ENCODE peak calls at places on chromosomes 11 and 22, in ten cellular contexts. C, P, L, R, E, M, N, Y, F and S are unnamed samples.
A peak's percentile ranks its signal among the peaks of the same experiment; 100 is the strongest.

GRCh38 chr11:40215605-40216004 is 1243.8 kb downstream of the LRRC4C start:
- DNase-seq in L (no peak), F (no peak), C (no peak), N (no peak), M (no peak), E (no peak), Y (no peak), R (no peak), P (no peak), S (no peak)

GRCh38 chr11:28400236-28401100 is 292.3 kb downstream of the METTL15 start:
- DNase-seq in R (peak; percentile 37), Y (no peak), N (no peak), E (no peak), C (peak; percentile 61), P (no peak), L (peak; percentile 38), F (peak; percentile 36), M (no peak), S (no peak)

GRCh38 chr11:12224537-12224893 is 114.1 kb downstream of the MICAL2 start:
- DNase-seq in E (no peak), F (no peak), R (peak; percentile 87), P (no peak), L (no peak), Y (peak; percentile 84), M (peak; percentile 90), N (peak; percentile 76), C (peak; percentile 97), S (peak; percentile 91)

GRCh38 chr11:75697906-75698563 is 19.6 kb upstream of the MOGAT2 start:
- DNase-seq in F (no peak), E (no peak), C (no peak), N (no peak), Y (no peak), R (peak; percentile 74), L (no peak), P (no peak), M (no peak), S (no peak)

GRCh38 chr11:75867778-75868374 is 52.9 kb downstream of the UVRAG start:
- DNase-seq in E (peak; percentile 48), C (peak; percentile 72), N (peak; percentile 58), M (peak; percentile 63), F (no peak), Y (no peak), L (peak; percentile 40), P (peak; percentile 80), R (peak; percentile 11), S (peak; percentile 72)

GRCh38 chr11:35185696-35186095 is 46.7 kb downstream of the CD44 start:
- DNase-seq in F (no peak), Y (no peak), E (no peak), M (no peak), R (no peak), N (no peak), P (peak; percentile 49), C (no peak), L (no peak), S (no peak)

GRCh38 chr11:104534268-104534667 is 364.0 kb downstream of the CASP12 start:
- DNase-seq in Y (no peak), R (peak; percentile 9), E (no peak), M (no peak), L (peak; percentile 82), P (no peak), F (no peak), N (no peak), C (peak; percentile 77), S (no peak)

GRCh38 chr11:29534831-29535230 is 482.0 kb downstream of the KCNA4 start:
- DNase-seq in P (no peak), C (no peak), F (no peak), N (no peak), E (no peak), R (peak; percentile 17), Y (no peak), M (no peak), L (no peak), S (no peak)

GRCh38 chr11:67375320-67376021 is 2.1 kb upstream of the CLCF1 start:
- DNase-seq in P (no peak), E (no peak), F (no peak), Y (no peak), C (no peak), N (no peak), L (no peak), R (no peak), M (no peak), S (no peak)

GRCh38 chr22:44620129-44620840 is 81.7 kb upstream of the PRR5 start:
- DNase-seq in P (peak; percentile 37), M (no peak), E (peak; percentile 41), R (peak; percentile 5), F (no peak), Y (no peak), N (peak; percentile 89), L (peak; percentile 16), C (peak; percentile 55), S (peak; percentile 74)

GRCh38 chr11:19242184-19242932 is 1.6 kb upstream of the E2F8 start:
- DNase-seq in C (no peak), F (no peak), M (no peak), Y (no peak), E (no peak), P (no peak), N (no peak), L (no peak), R (no peak), S (no peak)

GRCh38 chr11:86761978-86762377 is 38.4 kb upstream of the PRSS23 start:
- DNase-seq in C (peak; percentile 39), Y (no peak), M (no peak), F (no peak), E (no peak), L (no peak), R (no peak), N (no peak), P (no peak), S (no peak)

GRCh38 chr11:63974259-63975143 is at the start of gene COX8A:
- DNase-seq in E (peak; percentile 96), C (peak; percentile 100), P (peak; percentile 99), R (peak; percentile 100), N (peak; percentile 99), F (peak; percentile 99), M (peak; percentile 100), Y (peak; percentile 96), L (peak; percentile 100), S (peak; percentile 100)
- TF ChIP-seq CTCF in E (no peak), C (no peak), P (no peak), R (no peak), N (peak; percentile 40), F (peak; percentile 27), M (no peak), Y (peak; percentile 10), L (no peak), S (no peak)

DNA sequence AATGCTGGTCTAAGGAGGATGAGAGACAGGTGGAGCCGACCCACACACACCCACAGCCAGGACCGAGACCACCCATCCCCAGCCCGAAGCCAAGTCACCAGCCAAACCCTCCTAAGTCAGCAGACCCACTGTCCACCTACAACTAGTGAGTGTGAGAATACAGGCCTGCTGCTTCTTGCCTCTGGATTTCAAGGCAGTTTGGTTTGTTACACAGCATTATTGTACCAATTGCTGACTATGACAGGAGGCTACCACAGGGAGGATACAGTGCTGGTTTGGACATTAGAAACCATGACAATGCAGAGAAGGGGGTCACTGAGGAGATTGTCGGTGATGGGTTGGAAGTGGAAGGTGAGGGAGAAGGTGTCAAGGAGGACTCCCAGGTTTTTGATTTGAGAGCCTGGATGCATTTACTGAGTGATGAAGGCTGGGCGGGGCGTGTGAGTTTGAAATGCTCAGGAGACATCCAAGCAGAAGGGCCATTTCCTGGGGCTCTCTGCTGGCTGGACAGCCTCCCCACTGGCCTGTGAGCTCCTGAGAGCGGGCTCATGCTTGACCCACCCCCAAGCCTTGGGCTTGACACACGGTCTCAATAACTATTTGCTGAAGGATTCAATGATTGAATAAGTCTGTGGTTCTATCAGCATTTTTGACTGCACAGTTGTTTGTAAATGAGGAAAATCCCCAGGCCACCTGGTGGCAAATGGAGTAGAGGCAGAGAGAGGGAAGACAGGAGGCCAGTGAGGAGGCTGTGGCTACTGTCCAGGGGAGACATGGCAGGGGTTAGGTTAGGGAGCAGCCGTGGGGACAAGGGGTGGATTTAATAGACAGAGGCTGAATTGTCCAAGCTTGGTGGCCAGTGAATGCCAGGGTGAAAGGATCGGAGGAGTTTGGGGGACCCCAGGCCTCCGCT is 9.4 kb upstream of the SSTR3 start:
- DNase-seq in E (no peak), P (no peak), N (no peak), R (no peak), M (no peak), C (no peak), L (no peak), Y (no peak), F (no peak), S (no peak)
- TF ChIP-seq CTCF in E (no peak), P (no peak), N (no peak), R (no peak), M (peak; percentile 16), C (no peak), L (no peak), Y (no peak), F (no peak), S (peak; percentile 8)

GRCh38 chr11:127474735-127475134 is 474.2 kb upstream of the KIRREL3 start:
- DNase-seq in Y (no peak), F (no peak), R (no peak), L (no peak), C (no peak), N (no peak), E (no peak), P (no peak), M (no peak), S (no peak)

GRCh38 chr11:127470485-127470884 is 469.9 kb upstream of the KIRREL3 start:
- DNase-seq in L (no peak), Y (no peak), E (peak; percentile 2), C (no peak), F (no peak), R (no peak), P (peak; percentile 39), M (peak; percentile 18), N (no peak), S (peak; percentile 9)

DNA sequence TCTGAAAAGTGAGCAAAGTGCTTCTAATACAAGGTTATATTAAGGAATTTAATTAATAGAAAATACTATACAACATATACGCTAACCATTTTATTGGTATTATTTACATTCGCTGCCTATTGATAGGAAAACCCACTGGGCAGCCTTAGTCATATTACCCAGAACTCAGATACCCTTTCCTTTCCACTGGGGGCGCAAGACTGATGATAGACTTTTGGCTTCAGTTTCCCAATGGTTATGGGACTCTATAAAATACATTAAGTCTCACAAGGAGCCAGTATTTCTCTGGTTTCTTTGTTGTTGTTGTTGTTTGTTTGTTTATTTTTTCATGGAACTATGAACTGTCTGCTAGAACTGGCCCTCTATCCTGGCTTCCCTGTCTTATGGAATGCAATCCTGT is 471.1 kb upstream of the KIRREL3 start:
- DNase-seq in F (no peak), Y (no peak), M (no peak), E (no peak), N (no peak), C (no peak), L (no peak), R (no peak), P (no peak), S (no peak)
- TF ChIP-seq CTCF in F (no peak), Y (no peak), M (peak; percentile 19), E (no peak), N (no peak), C (no peak), L (no peak), R (peak; percentile 13), P (no peak), S (peak; percentile 32)

DNA sequence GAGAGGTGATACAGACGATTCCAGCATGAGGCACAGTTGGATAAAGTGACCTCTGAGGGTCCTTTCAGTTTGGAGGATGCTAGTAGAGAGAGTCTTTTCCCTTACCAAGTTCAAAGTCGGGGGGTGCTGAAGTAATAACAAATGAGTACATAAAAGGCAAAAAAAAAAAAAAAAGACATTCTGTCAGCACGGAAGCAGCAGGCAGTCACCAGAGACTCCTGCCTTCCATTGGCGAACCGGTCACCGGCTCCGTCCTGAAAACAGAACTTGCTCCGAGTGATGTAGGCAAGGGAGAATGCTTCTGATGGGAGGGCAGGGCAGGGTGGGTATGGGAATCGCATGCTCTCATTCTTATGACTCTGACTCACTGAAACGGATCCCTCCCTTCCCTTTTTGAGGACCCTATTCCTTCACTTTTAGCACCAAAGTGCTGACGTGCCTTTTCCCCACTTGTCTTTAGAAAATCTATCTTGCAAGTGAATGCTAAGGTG is 65.9 kb downstream of the PRR5L start:
- DNase-seq in R (peak; percentile 79), L (peak; percentile 77), P (no peak), E (no peak), F (no peak), Y (no peak), N (no peak), C (peak; percentile 77), M (no peak), S (no peak)
- TF ChIP-seq CTCF in R (no peak), L (no peak), P (no peak), E (no peak), F (no peak), Y (no peak), N (no peak), C (no peak), M (no peak), S (no peak)